ENCODE peak calls at places on chromosomes 11 and 22, in seven cellular contexts. One of them, this sample, is unnamed.

GRCh38 chr11:68854273-68854958 is 12.7 kb upstream of the CPT1A start:
- DNase-seq in GM12865: no peak
- DNase-seq in MCF 10A: no peak
- DNase-seq in PC-3: no peak
- DNase-seq in lower lobe of right lung: no peak
- DNase-seq in foreskin keratinocyte: no peak
- DNase-seq in Peyer's patch: no peak
- DNase-seq in this sample: no peak

GRCh38 chr11:84671325-84672019 is 955.7 kb downstream of the DLG2 start:
- DNase-seq in Peyer's patch: no peak
- DNase-seq in PC-3: peak
- DNase-seq in lower lobe of right lung: no peak
- DNase-seq in MCF 10A: no peak
- DNase-seq in foreskin keratinocyte: no peak
- DNase-seq in GM12865: peak
- DNase-seq in this sample: no peak

GRCh38 chr11:126862664-126863247 is 137.8 kb downstream of the KIRREL3 start:
- DNase-seq in lower lobe of right lung: no peak
- DNase-seq in MCF 10A: no peak
- DNase-seq in foreskin keratinocyte: no peak
- DNase-seq in PC-3: no peak
- DNase-seq in Peyer's patch: no peak
- DNase-seq in GM12865: peak
- DNase-seq in this sample: no peak

GRCh38 chr11:74018331-74019005 is 9.6 kb upstream of the UCP3 start:
- DNase-seq in GM12865: no peak
- DNase-seq in PC-3: peak
- DNase-seq in Peyer's patch: peak
- DNase-seq in foreskin keratinocyte: no peak
- DNase-seq in lower lobe of right lung: peak
- DNase-seq in MCF 10A: peak
- DNase-seq in this sample: no peak

GRCh38 chr11:71309611-71310010 is 57.2 kb upstream of the SHANK2 start:
- DNase-seq in foreskin keratinocyte: no peak
- DNase-seq in PC-3: no peak
- DNase-seq in GM12865: no peak
- DNase-seq in MCF 10A: no peak
- DNase-seq in lower lobe of right lung: no peak
- DNase-seq in Peyer's patch: no peak
- DNase-seq in this sample: no peak

GRCh38 chr11:86046111-86046510 is 22.8 kb downstream of the PICALM start:
- DNase-seq in GM12865: no peak
- DNase-seq in lower lobe of right lung: no peak
- DNase-seq in MCF 10A: peak
- DNase-seq in foreskin keratinocyte: peak
- DNase-seq in Peyer's patch: no peak
- DNase-seq in PC-3: no peak
- DNase-seq in this sample: no peak

GRCh38 chr11:2702771-2703486 is 3.1 kb upstream of the KCNQ1OT1 start:
- DNase-seq in lower lobe of right lung: peak
- DNase-seq in GM12865: no peak
- DNase-seq in PC-3: no peak
- DNase-seq in Peyer's patch: no peak
- DNase-seq in MCF 10A: no peak
- DNase-seq in foreskin keratinocyte: no peak
- DNase-seq in this sample: no peak

GRCh38 chr22:38731703-38732161 is 24.1 kb downstream of the SUN2 start:
- DNase-seq in PC-3: no peak
- DNase-seq in MCF 10A: no peak
- DNase-seq in lower lobe of right lung: no peak
- DNase-seq in foreskin keratinocyte: no peak
- DNase-seq in GM12865: no peak
- DNase-seq in Peyer's patch: no peak
- DNase-seq in this sample: no peak

GRCh38 chr22:17540481-17540880 is 22.8 kb upstream of the SLC25A18 start:
- DNase-seq in foreskin keratinocyte: no peak
- DNase-seq in lower lobe of right lung: no peak
- DNase-seq in PC-3: no peak
- DNase-seq in MCF 10A: no peak
- DNase-seq in Peyer's patch: no peak
- DNase-seq in GM12865: no peak
- DNase-seq in this sample: no peak

GRCh38 chr11:47355283-47356128 is 3.0 kb upstream of the MYBPC3 start:
- DNase-seq in GM12865: peak
- DNase-seq in MCF 10A: peak
- DNase-seq in Peyer's patch: peak
- DNase-seq in PC-3: peak
- DNase-seq in lower lobe of right lung: peak
- DNase-seq in foreskin keratinocyte: peak
- DNase-seq in this sample: no peak

GRCh38 chr22:46593996-46594946 is 25.9 kb upstream of the GRAMD4 start:
- DNase-seq in PC-3: no peak
- DNase-seq in GM12865: no peak
- DNase-seq in foreskin keratinocyte: no peak
- DNase-seq in lower lobe of right lung: peak
- DNase-seq in MCF 10A: no peak
- DNase-seq in Peyer's patch: no peak
- DNase-seq in this sample: no peak

GRCh38 chr11:17015639-17016125 is 1.5 kb upstream of the PLEKHA7 start:
- DNase-seq in PC-3: no peak
- DNase-seq in foreskin keratinocyte: no peak
- DNase-seq in MCF 10A: no peak
- DNase-seq in GM12865: peak
- DNase-seq in Peyer's patch: no peak
- DNase-seq in lower lobe of right lung: no peak
- DNase-seq in this sample: no peak

GRCh38 chr11:65422633-65423515 is at the start of gene NEAT1:
- DNase-seq in Peyer's patch: peak
- DNase-seq in PC-3: peak
- DNase-seq in foreskin keratinocyte: peak
- DNase-seq in GM12865: peak
- DNase-seq in MCF 10A: peak
- DNase-seq in lower lobe of right lung: peak
- DNase-seq in this sample: peak
- TF ChIP-seq CTCF in Peyer's patch: no peak
- TF ChIP-seq CTCF in PC-3: no peak
- TF ChIP-seq CTCF in foreskin keratinocyte: no peak
- TF ChIP-seq CTCF in GM12865: no peak
- TF ChIP-seq CTCF in MCF 10A: no peak
- TF ChIP-seq CTCF in lower lobe of right lung: no peak
- TF ChIP-seq CTCF in this sample: no peak

GRCh38 chr22:21642584-21643448 is 714 bp downstream of the SDF2L1 start:
- DNase-seq in foreskin keratinocyte: peak
- DNase-seq in PC-3: peak
- DNase-seq in GM12865: peak
- DNase-seq in MCF 10A: peak
- DNase-seq in lower lobe of right lung: peak
- DNase-seq in Peyer's patch: peak
- DNase-seq in this sample: peak
- TF ChIP-seq CTCF in foreskin keratinocyte: peak
- TF ChIP-seq CTCF in PC-3: peak
- TF ChIP-seq CTCF in GM12865: peak
- TF ChIP-seq CTCF in MCF 10A: peak
- TF ChIP-seq CTCF in lower lobe of right lung: peak
- TF ChIP-seq CTCF in Peyer's patch: peak
- TF ChIP-seq CTCF in this sample: peak

GRCh38 chr22:45087802-45088201 is 75.9 kb upstream of the NUP50 start:
- DNase-seq in lower lobe of right lung: no peak
- DNase-seq in GM12865: no peak
- DNase-seq in MCF 10A: no peak
- DNase-seq in PC-3: no peak
- DNase-seq in Peyer's patch: no peak
- DNase-seq in foreskin keratinocyte: no peak
- DNase-seq in this sample: no peak

GRCh38 chr22:45094081-45094720 is 69.5 kb upstream of the NUP50 start:
- DNase-seq in Peyer's patch: no peak
- DNase-seq in GM12865: no peak
- DNase-seq in lower lobe of right lung: peak
- DNase-seq in PC-3: no peak
- DNase-seq in foreskin keratinocyte: no peak
- DNase-seq in MCF 10A: no peak
- DNase-seq in this sample: no peak

GRCh38 chr22:45092644-45093043 is 71.1 kb upstream of the NUP50 start:
- DNase-seq in lower lobe of right lung: peak
- DNase-seq in foreskin keratinocyte: no peak
- DNase-seq in PC-3: no peak
- DNase-seq in Peyer's patch: no peak
- DNase-seq in MCF 10A: no peak
- DNase-seq in GM12865: no peak
- DNase-seq in this sample: no peak

GRCh38 chr22:45091254-45091854 is 72.4 kb upstream of the NUP50 start:
- DNase-seq in Peyer's patch: no peak
- DNase-seq in MCF 10A: no peak
- DNase-seq in foreskin keratinocyte: no peak
- DNase-seq in GM12865: no peak
- DNase-seq in PC-3: no peak
- DNase-seq in lower lobe of right lung: no peak
- DNase-seq in this sample: no peak

DNA sequence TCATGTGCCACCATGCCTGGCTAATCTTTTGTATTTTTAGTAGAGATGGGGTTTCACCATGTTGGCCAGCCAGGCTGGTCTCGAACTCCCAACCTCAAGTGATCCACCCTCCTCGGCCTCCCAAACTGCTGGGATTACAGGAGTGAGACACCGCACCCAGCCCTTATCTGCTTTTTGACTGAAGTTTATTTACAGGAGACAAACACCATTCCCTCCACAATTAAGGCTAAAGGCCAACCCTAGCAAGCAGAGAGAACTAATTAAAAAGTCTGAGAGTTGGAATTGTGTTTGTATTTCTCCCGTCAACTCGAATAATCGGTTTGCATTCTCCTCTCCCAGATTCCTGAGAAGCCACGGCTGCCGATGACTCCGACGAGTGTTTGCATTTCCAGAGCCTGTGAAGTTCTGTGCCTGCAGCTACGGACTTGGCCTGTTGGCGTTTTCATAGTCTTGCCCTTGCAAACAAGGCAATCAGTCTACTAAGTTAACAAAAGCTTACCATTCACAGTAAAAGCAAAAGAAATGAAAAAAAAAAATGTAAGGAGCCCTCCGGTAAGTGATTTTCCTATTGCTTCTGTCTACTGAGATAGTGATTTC is 73.3 kb upstream of the NUP50 start:
- DNase-seq in foreskin keratinocyte: no peak
- DNase-seq in MCF 10A: no peak
- DNase-seq in GM12865: no peak
- DNase-seq in PC-3: peak
- DNase-seq in Peyer's patch: no peak
- DNase-seq in lower lobe of right lung: no peak
- DNase-seq in this sample: no peak
- TF ChIP-seq CTCF in foreskin keratinocyte: no peak
- TF ChIP-seq CTCF in MCF 10A: no peak
- TF ChIP-seq CTCF in GM12865: no peak
- TF ChIP-seq CTCF in PC-3: no peak
- TF ChIP-seq CTCF in Peyer's patch: peak
- TF ChIP-seq CTCF in lower lobe of right lung: no peak
- TF ChIP-seq CTCF in this sample: no peak

DNA sequence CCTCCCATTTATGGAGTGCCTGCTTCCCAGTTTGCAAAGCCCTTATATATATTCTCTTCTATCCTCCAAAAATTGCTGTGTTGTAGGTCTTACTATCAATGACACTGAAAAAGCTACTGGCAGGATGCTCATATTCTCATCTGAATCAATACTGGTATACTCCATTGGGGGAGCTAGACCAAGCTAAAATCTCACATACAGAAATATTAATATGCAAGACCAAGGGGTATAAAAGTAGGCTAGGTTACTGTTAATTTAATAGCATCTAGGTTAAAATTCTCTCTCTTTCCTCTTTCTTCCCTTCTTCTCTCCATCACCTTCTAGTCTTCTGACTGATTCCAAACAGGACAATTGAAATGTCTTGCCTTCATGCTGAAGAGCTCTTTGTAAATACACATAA is 17.1 kb upstream of the BDNF start:
- DNase-seq in MCF 10A: no peak
- DNase-seq in Peyer's patch: no peak
- DNase-seq in GM12865: no peak
- DNase-seq in lower lobe of right lung: no peak
- DNase-seq in PC-3: peak
- DNase-seq in foreskin keratinocyte: no peak
- DNase-seq in this sample: no peak
- TF ChIP-seq CTCF in MCF 10A: peak
- TF ChIP-seq CTCF in Peyer's patch: no peak
- TF ChIP-seq CTCF in GM12865: no peak
- TF ChIP-seq CTCF in lower lobe of right lung: no peak
- TF ChIP-seq CTCF in PC-3: peak
- TF ChIP-seq CTCF in foreskin keratinocyte: peak
- TF ChIP-seq CTCF in this sample: no peak

DNA sequence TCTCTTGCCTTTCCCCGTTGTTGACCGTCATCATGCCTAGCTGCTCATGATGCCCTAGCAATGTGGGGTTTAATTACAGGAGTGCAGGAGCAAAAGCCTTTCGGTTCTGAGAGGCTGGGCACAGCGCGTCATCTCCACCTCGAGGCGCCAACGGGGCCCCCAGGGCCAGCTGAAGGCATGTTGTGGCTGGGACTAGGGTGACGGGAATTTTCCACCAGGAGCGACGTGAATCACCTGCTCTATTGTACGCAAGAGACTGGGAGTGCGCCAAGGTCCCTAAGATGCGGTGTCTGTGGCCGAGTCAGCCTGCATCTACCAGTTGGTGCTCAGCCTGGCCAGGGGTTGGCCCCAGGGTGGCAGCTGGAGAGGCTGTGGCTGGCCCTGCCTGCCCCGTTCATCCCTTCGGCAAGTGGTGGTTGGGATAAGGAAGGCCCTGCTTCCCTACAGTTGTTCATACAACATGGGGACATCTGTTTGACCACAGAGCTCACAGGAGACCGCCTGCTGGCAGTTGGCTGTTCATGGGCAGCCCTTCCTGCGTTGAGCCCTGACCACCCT is 1175.6 kb downstream of the BRD1 start:
- DNase-seq in foreskin keratinocyte: no peak
- DNase-seq in lower lobe of right lung: no peak
- DNase-seq in GM12865: no peak
- DNase-seq in PC-3: no peak
- DNase-seq in Peyer's patch: no peak
- DNase-seq in MCF 10A: no peak
- DNase-seq in this sample: no peak
- TF ChIP-seq CTCF in foreskin keratinocyte: no peak
- TF ChIP-seq CTCF in lower lobe of right lung: no peak
- TF ChIP-seq CTCF in GM12865: no peak
- TF ChIP-seq CTCF in PC-3: no peak
- TF ChIP-seq CTCF in Peyer's patch: no peak
- TF ChIP-seq CTCF in MCF 10A: no peak
- TF ChIP-seq CTCF in this sample: no peak

This sample was measured in GM10248.